ENCODE peak calls at places on chromosome 4, in four cellular contexts. J is endothelial cell of umbilical vein, P is IMR-90, E is endodermal cell. O is an unnamed sample.

GRCh38 chr4:53089940-53090729 is 228.0 kb downstream of the RASL11B start:
- DNase-seq in E (no peak), P (no peak), J (no peak), O (no peak)

GRCh38 chr4:105147226-105148151 is 813 bp downstream of the TET2 start:
- DNase-seq in J (peak; percentile 74), E (peak; percentile 82), P (peak; percentile 44), O (no peak)

GRCh38 chr4:69748176-69748575 is 12.2 kb downstream of the SULT1B1 start:
- DNase-seq in J (no peak), P (no peak), E (no peak), O (no peak)

GRCh38 chr4:89904524-89904923 is 9.9 kb downstream of the MMRN1 start:
- DNase-seq in E (no peak), J (no peak), P (no peak), O (no peak)

GRCh38 chr4:139337612-139338011 is 35.3 kb upstream of the NDUFC1 start:
- DNase-seq in P (no peak), E (no peak), J (no peak), O (no peak)

GRCh38 chr4:74444891-74445642 is at the start of gene AREG:
- DNase-seq in E (peak; percentile 93), P (peak; percentile 41), J (peak; percentile 70), O (peak; percentile 95)

GRCh38 chr4:159926871-159927270 is 824.0 kb downstream of the RAPGEF2 start:
- DNase-seq in J (no peak), P (no peak), E (no peak), O (no peak)

GRCh38 chr4:182453830-182454229 is 210.6 kb downstream of the TENM3 start:
- DNase-seq in P (no peak), J (no peak), E (no peak), O (no peak)

GRCh38 chr4:40367451-40367850 is 32.3 kb downstream of the CHRNA9 start:
- DNase-seq in P (no peak), J (no peak), E (no peak), O (no peak)

GRCh38 chr4:152220201-152220666 is 315.7 kb downstream of the FBXW7 start:
- DNase-seq in P (no peak), J (no peak), E (no peak), O (no peak)

GRCh38 chr4:94352996-94353395 is 10.4 kb upstream of the HPGDS start:
- DNase-seq in P (no peak), E (no peak), J (no peak), O (no peak)

GRCh38 chr4:105594094-105595010 is 41.9 kb downstream of the ARHGEF38 start:
- DNase-seq in E (no peak), J (peak; percentile 2), P (no peak), O (no peak)

GRCh38 chr4:157045507-157046127 is 30.3 kb upstream of the GLRB start:
- DNase-seq in P (peak; percentile 80), E (peak; percentile 54), J (peak; percentile 71), O (no peak)

GRCh38 chr4:8077181-8078108 is 81.2 kb downstream of the ABLIM2 start:
- DNase-seq in J (no peak), P (no peak), E (peak; percentile 45), O (peak; percentile 55)

GRCh38 chr4:87019898-87020297 is 85.1 kb downstream of the AFF1 start:
- DNase-seq in E (no peak), P (no peak), J (no peak), O (no peak)

GRCh38 chr4:91116861-91117260 is 989.7 kb downstream of the CCSER1 start:
- DNase-seq in E (no peak), J (peak; percentile 43), P (no peak), O (no peak)

GRCh38 chr4:57077550-57078311 is 32.5 kb downstream of the IGFBP7 start:
- DNase-seq in E (peak; percentile 72), J (peak; percentile 71), P (peak; percentile 79), O (no peak)

GRCh38 chr4:137611998-137612700 is 79.9 kb upstream of the PCDH18 start:
- DNase-seq in P (no peak), J (no peak), E (no peak), O (no peak)

GRCh38 chr4:76726141-76726540 is 171.8 kb downstream of the SOWAHB start:
- DNase-seq in J (no peak), P (peak; percentile 58), E (no peak), O (no peak)

GRCh38 chr4:151100517-151100916 is 1.1 kb downstream of the RPS3A start:
- DNase-seq in P (no peak), E (peak; percentile 10), J (peak; percentile 31), O (no peak)

GRCh38 chr4:186161138-186161537 is 30.2 kb upstream of the CYP4V2 start:
- DNase-seq in J (no peak), P (no peak), E (no peak), O (no peak)

GRCh38 chr4:115770046-115770543 is 656.7 kb upstream of the NDST4 start:
- DNase-seq in E (no peak), J (no peak), P (no peak), O (no peak)

GRCh38 chr4:168755643-168756482 is 254.2 kb downstream of the CBR4 start:
- DNase-seq in E (no peak), J (no peak), P (peak; percentile 66), O (no peak)

GRCh38 chr4:128228021-128228571 is 59.5 kb downstream of the PGRMC2 start:
- DNase-seq in E (no peak), J (no peak), P (no peak), O (no peak)

GRCh38 chr4:142428715-142429114 is 417.4 kb downstream of the INPP4B start:
- DNase-seq in P (no peak), E (no peak), J (no peak), O (no peak)

GRCh38 chr4:10582059-10582686 is 102.4 kb downstream of the CLNK start:
- DNase-seq in E (peak; percentile 69), J (peak; percentile 56), P (peak; percentile 69), O (no peak)

GRCh38 chr4:4914059-4914820 is 54.8 kb downstream of the MSX1 start:
- DNase-seq in P (peak; percentile 53), J (no peak), E (no peak), O (no peak)

GRCh38 chr4:145887241-145887964 is 51.2 kb downstream of the ZNF827 start:
- DNase-seq in P (peak; percentile 75), J (peak; percentile 45), E (peak; percentile 64), O (no peak)

GRCh38 chr4:184911310-184911709 is 85.5 kb upstream of the ACSL1 start:
- DNase-seq in E (no peak), J (peak; percentile 11), P (peak; percentile 40), O (no peak)

GRCh38 chr4:183600189-183600685 is 58.7 kb downstream of the RWDD4 start:
- DNase-seq in J (peak; percentile 15), E (peak; percentile 76), P (no peak), O (no peak)

GRCh38 chr4:183599690-183600089 is 59.3 kb downstream of the RWDD4 start:
- DNase-seq in E (no peak), J (no peak), P (no peak), O (no peak)

GRCh38 chr4:183599284-183599683 is 59.7 kb downstream of the RWDD4 start:
- DNase-seq in E (no peak), P (no peak), J (no peak), O (no peak)

GRCh38 chr4:183594823-183595222 is 64.2 kb downstream of the RWDD4 start:
- DNase-seq in P (no peak), E (no peak), J (no peak), O (no peak)

DNA sequence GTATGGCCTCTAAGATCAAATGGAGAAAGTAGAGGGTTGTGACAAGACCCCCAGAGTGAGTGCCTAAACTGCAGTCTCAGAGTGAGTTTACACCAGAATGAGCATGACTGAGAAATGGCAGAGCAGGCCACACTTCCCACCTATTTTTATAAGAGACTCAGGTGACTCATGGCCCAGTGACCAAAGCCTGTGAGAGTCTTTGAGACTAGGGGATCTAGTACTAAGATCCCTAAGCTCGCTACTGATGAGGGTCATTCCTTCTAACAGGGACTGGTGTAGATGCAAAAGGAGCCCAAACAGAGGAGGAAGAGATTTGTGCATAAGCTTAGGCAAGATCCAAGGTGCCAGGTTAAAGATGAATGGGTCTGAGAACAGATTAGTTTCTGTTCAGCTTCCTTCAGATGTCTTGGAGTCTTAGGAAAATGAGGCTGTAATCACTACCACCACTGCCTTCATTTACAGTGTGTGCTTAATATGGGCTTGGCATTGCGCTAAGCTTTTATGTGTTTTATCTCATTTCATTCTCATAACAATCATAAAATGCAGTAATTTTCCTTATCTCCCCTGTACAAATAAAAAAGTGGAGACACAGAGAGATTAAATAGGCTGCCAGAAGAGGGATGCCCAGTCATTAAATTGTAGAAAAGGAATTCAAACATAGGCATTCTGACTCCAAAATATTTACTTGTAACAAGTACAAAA is 62.8 kb downstream of the RWDD4 start:
- DNase-seq in P (no peak), J (no peak), E (no peak), O (no peak)
- TF ChIP-seq CTCF in P (no peak), J (no peak), E (no peak), O (no peak)

DNA sequence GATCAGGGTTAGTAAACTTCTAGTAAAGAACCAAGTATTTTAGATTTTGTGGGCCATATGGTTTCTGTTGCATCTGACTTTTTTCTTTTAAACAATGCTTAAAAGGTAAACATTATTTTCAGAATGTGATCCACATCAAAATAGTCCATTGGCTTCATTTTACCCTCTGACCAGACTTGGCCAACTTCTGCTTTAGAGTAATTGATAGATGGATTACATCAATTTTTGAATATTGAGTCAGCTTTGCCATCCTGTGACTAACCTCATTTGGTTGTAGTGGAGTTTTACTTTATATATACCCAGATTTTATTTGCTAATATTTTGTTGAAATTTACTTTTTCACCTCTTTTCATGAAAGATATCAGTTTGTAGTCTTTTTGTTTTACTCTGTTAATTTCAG is 559.8 kb downstream of the TLL1 start:
- DNase-seq in J (no peak), E (no peak), P (no peak), O (no peak)
- H3K9ac ChIP-seq in J (no peak overlapping the region), E (no peak overlapping the region), P (no peak overlapping the region), O (no peak overlapping the region)

GRCh38 chr4:37427193-37427592 is 182.7 kb downstream of the NWD2 start:
- DNase-seq in E (no peak), J (no peak), P (no peak), O (no peak)

GRCh38 chr4:37431417-37431743 is 186.8 kb downstream of the NWD2 start:
- DNase-seq in E (no peak), P (no peak), J (no peak), O (no peak)

GRCh38 chr4:37429906-37430305 is 185.4 kb downstream of the NWD2 start:
- DNase-seq in J (no peak), E (no peak), P (no peak), O (no peak)

GRCh38 chr4:37434469-37434868 is 189.9 kb downstream of the NWD2 start:
- DNase-seq in E (no peak), J (no peak), P (peak; percentile 10), O (no peak)

GRCh38 chr4:37430718-37431416 is 186.3 kb downstream of the NWD2 start:
- DNase-seq in J (no peak), P (no peak), E (no peak), O (no peak)
- H3K4me1 ChIP-seq in J (no peaks in the 10 kb centered on the region), P (no peaks in the 10 kb centered on the region), E (no peaks in the 10 kb centered on the region), O (no peaks in the 10 kb centered on the region)

GRCh38 chr4:66691101-66691500 is 854.2 kb downstream of the CENPC start:
- DNase-seq in E (peak; percentile 45), P (no peak), J (no peak), O (no peak)

GRCh38 chr4:66693694-66694093 is 851.6 kb downstream of the CENPC start:
- DNase-seq in P (no peak), J (no peak), E (no peak), O (no peak)

GRCh38 chr4:66687393-66687971 is 857.8 kb downstream of the CENPC start:
- DNase-seq in E (no peak), P (no peak), J (no peak), O (no peak)

DNA sequence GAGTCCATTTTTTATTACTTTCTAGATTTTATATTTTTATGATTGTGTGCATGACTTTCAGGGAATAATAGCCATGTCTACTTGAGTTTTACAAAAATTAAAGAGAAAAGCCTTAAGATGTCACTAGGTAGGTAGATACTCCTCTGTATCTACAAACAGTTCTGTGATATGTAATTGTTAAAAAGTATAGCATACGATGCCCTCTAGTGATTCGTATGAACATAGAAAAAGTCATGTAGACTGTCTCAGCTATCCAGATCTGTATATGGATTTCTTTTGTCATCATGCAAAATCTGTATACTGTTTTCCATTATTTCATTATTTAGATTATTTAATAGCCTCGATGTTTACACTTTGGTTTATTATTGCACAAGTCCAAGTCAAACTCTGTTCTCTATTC is 856.6 kb downstream of the CENPC start:
- DNase-seq in E (no peak), P (peak; percentile 9), J (peak; percentile 29), O (no peak)
- TF ChIP-seq CTCF in E (peak; percentile 52), P (peak; percentile 30), J (peak; percentile 11), O (peak; percentile 13)

O was measured in kidney.